ENCODE peak calls at places on chromosomes 16 and 17, in seven cellular contexts. T is stimulated activated CD8-positive, alpha-beta memory T cell treated with anti-CD3 and anti-CD28 coated beads, Interleukin-12 subunit alpha, Interleukin-12 subunit beta, amount 100 ng/mL, for 1 hour; O is pancreas; L is AG10803; D is neural crest cell; Z is right lobe of liver; K is endothelial cell. B is an unnamed sample.

GRCh38 chr17:40362696-40363479 is 1.6 kb downstream of the GJD3 start:
- DNase-seq in O (peak), L (peak), K (peak), T (peak), D (peak), Z (peak), B (peak)

GRCh38 chr17:41784207-41784744 is 2.2 kb downstream of the JUP start:
- DNase-seq in L (no peak), Z (no peak), T (no peak), K (no peak), O (peak), D (no peak), B (no peak)

GRCh38 chr17:57279432-57279831 is 23.1 kb downstream of the MSI2 start:
- DNase-seq in T (no peak), D (no peak), Z (peak), L (peak), O (no peak), K (no peak), B (no peak)

GRCh38 chr17:53137919-53138318 is 684.8 kb upstream of the KIF2B start:
- DNase-seq in L (no peak), K (no peak), T (no peak), D (no peak), Z (no peak), O (no peak), B (no peak)

GRCh38 chr17:77482375-77483127 is 341.8 kb downstream of the SEC14L1 start:
- DNase-seq in O (no peak), D (no peak), L (no peak), K (no peak), T (no peak), Z (no peak), B (peak)

GRCh38 chr16:67430504-67431076 is 331 bp upstream of the HSD11B2 start:
- DNase-seq in L (no peak), D (no peak), T (no peak), K (peak), O (peak), Z (peak), B (peak)

GRCh38 chr17:72446525-72447250 is 325.9 kb downstream of the SOX9 start:
- DNase-seq in K (no peak), O (no peak), D (no peak), T (no peak), Z (no peak), L (no peak), B (no peak)

GRCh38 chr17:60422162-60422665 is at the start of gene CHCT1:
- DNase-seq in O (no peak), L (no peak), Z (no peak), D (no peak), K (no peak), T (no peak), B (no peak)

GRCh38 chr17:28384281-28385036 is 13.0 kb downstream of the SARM1 start:
- DNase-seq in K (no peak), Z (peak), O (peak), L (peak), D (no peak), T (peak), B (no peak)

GRCh38 chr16:1311738-1312458 is 2.5 kb downstream of the UBE2I start:
- DNase-seq in T (no peak), L (peak), D (no peak), O (no peak), K (no peak), Z (peak), B (no peak)

GRCh38 chr17:77555741-77556291 is 402.7 kb upstream of the TNRC6C start:
- DNase-seq in T (no peak), K (no peak), O (peak), D (no peak), L (no peak), Z (peak), B (no peak)

GRCh38 chr16:55828680-55829079 is 4.2 kb downstream of the CES1 start:
- DNase-seq in L (no peak), K (no peak), Z (no peak), O (no peak), D (no peak), T (no peak), B (no peak)

GRCh38 chr17:289409-289808 is 63.2 kb downstream of the RPH3AL start:
- DNase-seq in Z (peak), O (no peak), D (no peak), K (no peak), L (no peak), T (no peak), B (no peak)

GRCh38 chr16:23469814-23470213 is 16.8 kb upstream of the COG7 start:
- DNase-seq in O (peak), T (no peak), L (no peak), Z (no peak), K (no peak), D (no peak), B (no peak)

GRCh38 chr17:50255766-50256480 is 18.3 kb upstream of the TMEM92 start:
- DNase-seq in Z (no peak), L (no peak), T (no peak), D (no peak), O (no peak), K (no peak), B (peak)

GRCh38 chr17:76554131-76554530 is 14.3 kb downstream of the PRCD start:
- DNase-seq in L (no peak), K (no peak), Z (no peak), D (no peak), T (no peak), O (peak), B (no peak)

GRCh38 chr17:73462830-73463229 is 151.0 kb upstream of the CDC42EP4 start:
- DNase-seq in O (no peak), D (no peak), L (no peak), Z (no peak), K (no peak), T (no peak), B (no peak)

GRCh38 chr17:76801706-76802105 is 63.8 kb downstream of the MFSD11 start:
- DNase-seq in Z (no peak), D (no peak), L (no peak), K (no peak), O (no peak), T (no peak), B (no peak)

GRCh38 chr17:64174686-64175456 is 44.9 kb upstream of the ERN1 start:
- DNase-seq in K (no peak), T (no peak), O (peak), Z (no peak), L (peak), D (no peak), B (no peak)

GRCh38 chr16:3938843-3939624 is 58.5 kb upstream of the CREBBP start:
- DNase-seq in Z (no peak), D (peak), L (peak), K (peak), T (peak), O (peak), B (peak)

GRCh38 chr17:29283496-29283895 is 10.5 kb downstream of the NUFIP2 start:
- DNase-seq in T (no peak), K (no peak), L (peak), O (no peak), D (no peak), Z (no peak), B (no peak)

GRCh38 chr17:67276075-67276474 is 31.1 kb upstream of the HELZ start:
- DNase-seq in D (no peak), Z (no peak), L (no peak), O (no peak), K (peak), T (no peak), B (no peak)

GRCh38 chr17:17732444-17732843 is 51.2 kb downstream of the RAI1 start:
- DNase-seq in T (no peak), L (no peak), Z (no peak), O (no peak), D (no peak), K (no peak), B (no peak)

GRCh38 chr16:27237229-27238015 is 31.1 kb downstream of the NSMCE1 start:
- DNase-seq in K (peak), Z (no peak), L (peak), O (no peak), D (no peak), T (peak), B (no peak)

GRCh38 chr16:65889533-65889966 is 476.9 kb upstream of the CDH5 start:
- DNase-seq in K (no peak), T (no peak), D (no peak), L (no peak), Z (no peak), O (peak), B (no peak)

GRCh38 chr16:72996291-72997062 is 51.5 kb downstream of the ZFHX3 start:
- DNase-seq in Z (no peak), L (no peak), T (no peak), O (peak), K (no peak), D (no peak), B (no peak)

GRCh38 chr16:85353839-85354622 is 241.8 kb upstream of the CIBAR2 start:
- DNase-seq in K (no peak), Z (no peak), L (no peak), O (no peak), T (no peak), D (no peak), B (no peak)

GRCh38 chr17:73952498-73953205 is 250.8 kb upstream of the RPL38 start:
- DNase-seq in D (peak), L (no peak), K (peak), Z (no peak), O (peak), T (no peak), B (peak)

GRCh38 chr17:73604046-73604445 is 40.2 kb downstream of the SDK2 start:
- DNase-seq in L (no peak), K (no peak), T (no peak), O (no peak), Z (no peak), D (no peak), B (no peak)

GRCh38 chr16:88790312-88791150 is 5.5 kb upstream of the PIEZO1 start:
- DNase-seq in K (no peak), O (no peak), T (peak), L (peak), Z (no peak), D (no peak), B (no peak)

GRCh38 chr16:56965939-56966515 is 4.3 kb downstream of the CETP start:
- DNase-seq in L (no peak), O (no peak), T (no peak), Z (no peak), D (no peak), K (no peak), B (no peak)

GRCh38 chr17:28526381-28526780 is 20.2 kb downstream of the FOXN1 start:
- DNase-seq in D (no peak), K (no peak), L (no peak), T (no peak), Z (no peak), O (peak), B (no peak)

GRCh38 chr16:4681471-4682083 is 11.8 kb upstream of the NUDT16L1 start:
- DNase-seq in L (no peak), D (no peak), K (no peak), T (no peak), Z (no peak), O (no peak), B (no peak)

B was measured in glutamatergic neuron.